ENCODE peak calls at places on chromosomes 2 and 18, in four cellular contexts. F, J, Y and V are unnamed samples.

GRCh38 chr2:73970850-73971471 is 13.7 kb upstream of the TET3 start:
- DNase-seq in F (no peak), J (no peak), Y (peak), V (peak)

GRCh38 chr18:75438891-75439290 is 11.4 kb upstream of the SMIM21 start:
- DNase-seq in J (no peak), F (no peak), Y (no peak), V (no peak)

GRCh38 chr18:56516769-56517168 is 121.6 kb downstream of the TXNL1 start:
- DNase-seq in F (no peak), J (no peak), Y (peak), V (no peak)

GRCh38 chr2:237379636-237380035 is 34.3 kb downstream of the COL6A3 start:
- DNase-seq in J (no peak), Y (no peak), F (no peak), V (no peak)

GRCh38 chr2:46695283-46695682 is 215.9 kb downstream of the TMEM247 start:
- DNase-seq in Y (no peak), J (peak), F (no peak), V (no peak)

GRCh38 chr2:43541165-43541564 is 54.7 kb downstream of the THADA start:
- DNase-seq in J (no peak), F (no peak), Y (no peak), V (no peak)

GRCh38 chr18:61988100-61988499 is 95.3 kb upstream of the RNF152 start:
- DNase-seq in J (no peak), Y (no peak), F (peak), V (no peak)

GRCh38 chr18:27750014-27750413 is 426.9 kb downstream of the CDH2 start:
- DNase-seq in J (no peak), Y (no peak), F (peak), V (peak)

GRCh38 chr18:61551586-61551985 is 218.4 kb downstream of the CDH20 start:
- DNase-seq in J (no peak), Y (no peak), F (peak), V (no peak)

GRCh38 chr18:57776354-57776753 is 26.8 kb downstream of the ATP8B1 start:
- DNase-seq in J (no peak), F (no peak), Y (no peak), V (no peak)

GRCh38 chr2:225270053-225270452 is 129.5 kb upstream of the NYAP2 start:
- DNase-seq in J (no peak), Y (no peak), F (no peak), V (no peak)